ENCODE peak calls at places on chromosomes 4 and X, in five cellular contexts. Y is stimulated activated naive CD4-positive, alpha-beta T cell; P is esophagus squamous epithelium; G is NCI-H774; Z is ecto neural progenitor cell. C is an unnamed sample.

GRCh38 chrX:15930585-15930984 is 76.0 kb upstream of the AP1S2 start:
- DNase-seq in Y (no peak), Z (no peak), G (peak), P (no peak), C (no peak)

GRCh38 chr4:126047114-126047513 is 732.4 kb downstream of the FAT4 start:
- DNase-seq in G (no peak), Y (no peak), Z (no peak), P (no peak), C (no peak)

GRCh38 chr4:150583287-150584197 is 1.6 kb downstream of the MAB21L2 start:
- DNase-seq in Z (peak), P (no peak), Y (no peak), G (no peak), C (no peak)

GRCh38 chr4:138401330-138401729 is 159.2 kb upstream of the SLC7A11 start:
- DNase-seq in Z (no peak), Y (no peak), P (no peak), G (no peak), C (no peak)

GRCh38 chr4:120286813-120287212 is 220.2 kb upstream of the MAD2L1 start:
- DNase-seq in P (no peak), G (no peak), Z (no peak), Y (no peak), C (no peak)

GRCh38 chr4:2886161-2886560 is 42.5 kb downstream of the ADD1 start:
- DNase-seq in Z (no peak), Y (no peak), G (no peak), P (no peak), C (no peak)

GRCh38 chr4:140012688-140013087 is 141.3 kb downstream of the MAML3 start:
- DNase-seq in Y (peak), P (no peak), G (peak), Z (peak), C (peak)

GRCh38 chrX:11600578-11600977 is 65.1 kb downstream of the ARHGAP6 start:
- DNase-seq in Z (no peak), P (no peak), G (no peak), Y (no peak), C (no peak)

GRCh38 chr4:186844059-186844681 is 120.5 kb upstream of the FAT1 start:
- DNase-seq in Z (no peak), P (no peak), G (no peak), Y (no peak), C (no peak)

GRCh38 chrX:29724316-29724715 is 491.0 kb upstream of the MAGEB2 start:
- DNase-seq in P (no peak), G (no peak), Y (no peak), Z (no peak), C (no peak)

GRCh38 chr4:88107406-88108107 is 50.9 kb downstream of the ABCG2 start:
- DNase-seq in G (no peak), Z (no peak), Y (no peak), P (no peak), C (no peak)

GRCh38 chr4:10587296-10587695 is 97.3 kb downstream of the CLNK start:
- DNase-seq in P (no peak), Z (no peak), G (no peak), Y (no peak), C (no peak)

GRCh38 chr4:3322059-3322550 is 29.3 kb downstream of the RGS12 start:
- DNase-seq in G (no peak), P (no peak), Z (peak), Y (no peak), C (no peak)

GRCh38 chrX:37888010-37888409 is 40.6 kb upstream of the DYNLT3 start:
- DNase-seq in Y (no peak), G (no peak), P (no peak), Z (no peak), C (no peak)

GRCh38 chr4:13543648-13544555 is at the start of gene NKX3-2:
- DNase-seq in Y (peak), Z (peak), P (no peak), G (peak), C (no peak)

GRCh38 chrX:34563061-34563460 is 94.0 kb downstream of the TMEM47 start:
- DNase-seq in G (no peak), Y (no peak), Z (no peak), P (no peak), C (no peak)

GRCh38 chrX:20019672-20020365 is 29.0 kb upstream of the BCLAF3 start:
- DNase-seq in Z (no peak), P (no peak), G (no peak), Y (no peak), C (no peak)

GRCh38 chrX:48802813-48803261 is 970 bp downstream of the HDAC6 start:
- DNase-seq in P (no peak), Y (no peak), G (no peak), Z (no peak), C (no peak)

GRCh38 chrX:40394302-40394701 is 186.5 kb upstream of the ATP6AP2 start:
- DNase-seq in P (no peak), Z (no peak), G (no peak), Y (no peak), C (no peak)

GRCh38 chr4:20126906-20127305 is 124.8 kb upstream of the SLIT2 start:
- DNase-seq in Z (no peak), Y (no peak), G (no peak), P (no peak), C (no peak)

GRCh38 chrX:41332988-41333743 is 796 bp upstream of the DDX3X start:
- DNase-seq in G (peak), P (peak), Z (peak), Y (peak), C (peak)

GRCh38 chr4:6869944-6870343 is 39.7 kb upstream of the TBC1D14 start:
- DNase-seq in P (no peak), Y (no peak), Z (no peak), G (no peak), C (no peak)

GRCh38 chrX:46792826-46793195 is 33.9 kb upstream of the SLC9A7 start:
- DNase-seq in Z (no peak), P (no peak), G (no peak), Y (no peak), C (no peak)

GRCh38 chr4:83618431-83618830 is 82.5 kb downstream of the GPAT3 start:
- DNase-seq in P (no peak), Z (no peak), Y (no peak), G (no peak), C (no peak)

GRCh38 chr4:2419814-2420213 is 1.1 kb downstream of the CFAP99 start:
- DNase-seq in Z (no peak), P (no peak), G (no peak), Y (no peak), C (no peak)

GRCh38 chr4:102441978-102442890 is 58.9 kb upstream of the NFKB1 start:
- DNase-seq in G (no peak), P (no peak), Y (no peak), Z (no peak), C (no peak)

GRCh38 chr4:24867766-24868296 is 45.0 kb downstream of the CCDC149 start:
- DNase-seq in P (no peak), Z (no peak), Y (no peak), G (no peak), C (no peak)

GRCh38 chr4:68021185-68021584 is 57.9 kb upstream of the TMPRSS11A start:
- DNase-seq in Y (no peak), Z (no peak), P (no peak), G (no peak), C (no peak)

GRCh38 chr4:78534286-78534955 is 17.1 kb upstream of the ANXA3 start:
- DNase-seq in P (no peak), G (no peak), Z (no peak), Y (no peak), C (no peak)

GRCh38 chr4:92303621-92304027 is at the start of gene GRID2:
- DNase-seq in Z (peak), Y (no peak), P (no peak), G (peak), C (no peak)

GRCh38 chr4:155383541-155383940 is 6.8 kb upstream of the MAP9 start:
- DNase-seq in Y (no peak), G (no peak), P (no peak), Z (no peak), C (no peak)

GRCh38 chr4:126939401-126939800 is 693.4 kb upstream of the INTU start:
- DNase-seq in Y (no peak), P (no peak), Z (no peak), G (no peak), C (no peak)